ENCODE peak calls at places on chromosomes 3 and 15, in eight cellular contexts. B, L, I, T, P, R, Y and F are unnamed samples.
A peak's percentile ranks its signal among the peaks of the same experiment; 100 is the strongest.

GRCh38 chr3:40845916-40846315 is 321.2 kb downstream of the ZNF621 start:
- DNase-seq in T (no peak), I (no peak), L (no peak), B (no peak), Y (no peak), P (no peak), R (no peak), F (no peak)

GRCh38 chr3:123094492-123094891 is 27.7 kb downstream of the PDIA5 start:
- DNase-seq in B (no peak), L (no peak), P (no peak), R (no peak), Y (peak; percentile 59), I (no peak), T (no peak), F (no peak)

GRCh38 chr3:108342829-108343478 is 46.6 kb downstream of the HHLA2 start:
- DNase-seq in I (no peak), T (no peak), L (no peak), P (no peak), R (no peak), B (no peak), Y (no peak), F (no peak)

GRCh38 chr3:72487078-72487765 is 361.0 kb downstream of the SHQ1 start:
- DNase-seq in L (peak; percentile 65), P (no peak), Y (no peak), T (no peak), B (no peak), R (no peak), I (no peak), F (peak; percentile 29)

GRCh38 chr3:164845739-164846138 is 232.6 kb downstream of the SI start:
- DNase-seq in Y (no peak), I (no peak), T (no peak), L (no peak), R (no peak), B (no peak), P (no peak), F (no peak)

GRCh38 chr3:8458235-8458634 is 43.4 kb upstream of the LMCD1 start:
- DNase-seq in R (no peak), P (no peak), I (no peak), T (no peak), Y (no peak), L (no peak), B (no peak), F (no peak)

GRCh38 chr3:9615003-9615628 is 34.2 kb upstream of the MTMR14 start:
- DNase-seq in I (no peak), T (no peak), Y (no peak), R (no peak), L (no peak), B (no peak), P (no peak), F (no peak)

GRCh38 chr3:140292154-140292553 is 357.2 kb downstream of the CLSTN2 start:
- DNase-seq in R (no peak), P (no peak), L (no peak), B (no peak), I (no peak), Y (no peak), T (no peak), F (no peak)

GRCh38 chr15:47179988-47180387 is 537.3 kb upstream of the SEMA6D start:
- DNase-seq in L (no peak), R (no peak), I (no peak), T (no peak), P (no peak), B (no peak), Y (no peak), F (no peak)
- H3K9me3 ChIP-seq in L (no peaks in the 10 kb centered on the region), R (no peaks in the 10 kb centered on the region), I (no peaks in the 10 kb centered on the region), T (no peaks in the 10 kb centered on the region), P (no peaks in the 10 kb centered on the region), B (no peaks in the 10 kb centered on the region), Y (no peaks in the 10 kb centered on the region), F (no peaks in the 10 kb centered on the region)

GRCh38 chr15:47542312-47543094 is 174.8 kb upstream of the SEMA6D start:
- DNase-seq in P (no peak), Y (no peak), T (no peak), R (no peak), L (no peak), I (no peak), B (no peak), F (no peak)

DNA sequence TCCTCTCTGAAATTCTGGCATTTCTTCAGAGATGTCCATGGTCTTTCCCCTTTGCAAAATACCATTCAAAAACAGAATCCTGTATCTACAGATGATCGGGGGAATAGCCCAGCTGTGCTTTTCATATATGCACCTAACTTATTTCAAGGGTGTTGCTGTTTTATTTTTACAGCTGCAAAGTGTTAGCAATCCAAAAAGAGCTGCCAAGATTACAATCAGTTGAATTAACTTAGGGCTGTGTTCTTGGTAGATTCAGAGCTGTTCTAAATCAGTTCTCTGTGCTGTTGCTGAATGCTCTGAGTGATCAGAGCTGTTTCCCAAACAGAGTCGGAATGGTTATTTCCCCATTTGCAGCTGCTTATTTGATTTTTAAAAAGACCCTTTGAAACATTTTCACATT is 175.7 kb upstream of the SEMA6D start:
- DNase-seq in Y (no peak), I (no peak), R (no peak), P (no peak), T (no peak), B (no peak), L (no peak), F (no peak)
- H3K9me3 ChIP-seq in Y (no peaks in the 10 kb centered on the region), I (no peaks in the 10 kb centered on the region), R (no peaks in the 10 kb centered on the region), P (no peaks in the 10 kb centered on the region), T (no peaks in the 10 kb centered on the region), B (no peaks in the 10 kb centered on the region), L (no peaks in the 10 kb centered on the region), F (no peaks in the 10 kb centered on the region)

DNA sequence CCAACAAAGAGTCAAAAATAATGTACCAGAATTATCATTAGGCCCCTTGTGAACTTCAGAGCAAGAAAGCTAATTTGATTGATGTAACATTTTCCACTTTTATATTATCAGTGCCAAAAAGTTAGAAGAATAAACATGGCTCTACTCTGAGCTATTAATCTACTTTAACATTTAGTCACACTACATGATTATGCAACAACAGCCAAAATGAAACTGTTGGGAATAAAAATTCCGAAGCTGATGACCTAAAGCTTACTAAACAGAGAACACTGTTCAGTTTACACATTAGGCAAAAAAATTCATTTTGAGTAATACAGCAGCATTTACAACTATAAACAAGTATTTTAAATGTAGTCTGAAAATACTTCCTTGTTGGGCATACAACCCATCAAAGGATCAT is 1134.1 kb downstream of the EPHA3 start:
- DNase-seq in B (no peak), I (no peak), T (no peak), R (no peak), Y (no peak), P (no peak), L (no peak), F (no peak)
- H3K9me3 ChIP-seq in B (no peaks in the 10 kb centered on the region), I (peaks cover 2% of the 10 kb centered on the region), T (no peaks in the 10 kb centered on the region), R (no peaks in the 10 kb centered on the region), Y (peaks cover 63% of the 10 kb centered on the region), P (no peaks in the 10 kb centered on the region), L (peaks cover 9% of the 10 kb centered on the region), F (peaks cover 6% of the 10 kb centered on the region)

GRCh38 chr15:25208735-25209134 is 230.1 kb downstream of the UBE3A start:
- DNase-seq in R (no peak), Y (no peak), T (no peak), L (no peak), P (no peak), B (no peak), I (no peak), F (no peak)

GRCh38 chr15:25207369-25207768 is 231.5 kb downstream of the UBE3A start:
- DNase-seq in P (no peak), L (no peak), T (no peak), R (no peak), Y (no peak), B (no peak), I (no peak), F (no peak)
- H3K9me3 ChIP-seq in P (no peaks in the 10 kb centered on the region), L (peaks cover 98% of the 10 kb centered on the region), T (no peaks in the 10 kb centered on the region), R (no peaks in the 10 kb centered on the region), Y (peaks cover 100% of the 10 kb centered on the region), B (no peaks in the 10 kb centered on the region), I (peaks cover 43% of the 10 kb centered on the region), F (peaks cover 43% of the 10 kb centered on the region)

DNA sequence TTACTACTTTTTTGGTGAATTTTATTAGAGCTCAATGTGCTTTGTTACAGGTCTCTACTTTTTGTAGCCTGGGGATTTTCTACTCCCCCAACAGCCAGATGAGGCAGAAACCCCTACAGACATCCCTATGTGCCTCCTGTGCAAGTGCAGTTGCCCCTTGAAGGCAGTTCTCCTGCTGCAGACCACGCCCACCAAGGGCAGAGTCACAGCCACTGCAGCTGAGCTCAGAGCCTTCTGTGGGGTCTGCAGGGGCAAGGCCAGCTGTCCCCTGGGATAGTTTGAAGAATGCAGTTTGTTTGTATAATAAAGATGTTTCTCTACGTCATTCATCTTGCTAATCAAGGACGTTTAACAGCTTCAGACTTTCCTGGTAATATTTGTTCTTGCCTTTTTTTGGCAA is 76.8 kb downstream of the NPAP1 start:
- DNase-seq in I (peak; percentile 31), B (no peak), Y (no peak), R (no peak), P (no peak), L (no peak), T (no peak), F (no peak)
- H3K9me3 ChIP-seq in I (peaks cover 29% of the 10 kb centered on the region), B (no peaks in the 10 kb centered on the region), Y (peaks cover 42% of the 10 kb centered on the region), R (peaks cover 18% of the 10 kb centered on the region), P (no peaks in the 10 kb centered on the region), L (peaks cover 21% of the 10 kb centered on the region), T (no peaks in the 10 kb centered on the region), F (peaks cover 32% of the 10 kb centered on the region)

GRCh38 chr15:25224396-25224795 is 214.4 kb downstream of the UBE3A start:
- DNase-seq in I (no peak), T (no peak), L (no peak), R (no peak), B (no peak), Y (no peak), P (no peak), F (no peak)
- H3K9me3 ChIP-seq in I (peaks cover 21% of the 10 kb centered on the region), T (no peaks in the 10 kb centered on the region), L (peaks cover 97% of the 10 kb centered on the region), R (no peaks in the 10 kb centered on the region), B (no peaks in the 10 kb centered on the region), Y (peaks cover 99% of the 10 kb centered on the region), P (no peaks in the 10 kb centered on the region), F (peaks cover 64% of the 10 kb centered on the region)